ENCODE peak calls at places on chromosomes 3 and 15, in seven cellular contexts. W is NCI-H526 treated with DMSO at 0.1 percent for 48 hours; Z is SW 1271; X is neural crest cell; R is CD8-positive, alpha-beta T cell; U is NCI-H2081; C is ELR. S is an unnamed sample.

GRCh38 chr15:82108489-82109078 is 62.8 kb upstream of the MEX3B start:
- DNase-seq in C (peak), U (no peak), Z (peak), R (peak), X (peak), W (no peak), S (peak)

GRCh38 chr15:68843425-68844311 is 23.0 kb upstream of the ANP32A start:
- DNase-seq in C (peak), W (peak), U (peak), Z (no peak), R (no peak), X (peak), S (no peak)

GRCh38 chr3:190384241-190384863 is 3.6 kb upstream of the CLDN16 start:
- DNase-seq in R (no peak), U (no peak), X (no peak), C (peak), Z (peak), W (peak), S (peak)

GRCh38 chr3:278300-279064 is 81.9 kb downstream of the CHL1 start:
- DNase-seq in Z (no peak), X (no peak), W (peak), R (no peak), U (no peak), C (no peak), S (no peak)

GRCh38 chr3:194134231-194134756 is 1.7 kb upstream of the HES1 start:
- DNase-seq in X (peak), U (peak), R (no peak), Z (no peak), C (peak), W (peak), S (no peak)

GRCh38 chr15:50698101-50698500 is 11.5 kb upstream of the TRPM7 start:
- DNase-seq in C (no peak), X (no peak), R (no peak), Z (no peak), W (no peak), U (no peak), S (no peak)

GRCh38 chr3:24590344-24590880 is 95.8 kb upstream of the THRB start:
- DNase-seq in R (no peak), W (no peak), U (no peak), C (peak), Z (no peak), X (no peak), S (no peak)

GRCh38 chr3:186107148-186108105 is 1.5 kb downstream of the ETV5 start:
- DNase-seq in R (no peak), Z (peak), C (peak), U (peak), X (peak), W (peak), S (peak)

GRCh38 chr3:89186446-89186845 is 79.0 kb downstream of the EPHA3 start:
- DNase-seq in R (no peak), Z (no peak), X (no peak), U (no peak), W (no peak), C (no peak), S (no peak)

GRCh38 chr15:96322401-96323249 is 7.9 kb upstream of the NR2F2 start:
- DNase-seq in X (peak), Z (no peak), C (no peak), U (no peak), W (peak), R (no peak), S (no peak)

GRCh38 chr15:47294765-47295259 is 422.5 kb upstream of the SEMA6D start:
- DNase-seq in R (no peak), Z (no peak), U (no peak), W (no peak), X (no peak), C (no peak), S (no peak)

GRCh38 chr3:141940204-141940776 is 63.8 kb downstream of the ATP1B3 start:
- DNase-seq in X (no peak), W (no peak), R (no peak), C (peak), U (peak), Z (peak), S (no peak)

GRCh38 chr3:128995737-128996136 is 1.9 kb upstream of the CFAP92 start:
- DNase-seq in C (no peak), W (no peak), R (no peak), X (no peak), Z (no peak), U (no peak), S (no peak)

GRCh38 chr3:107382626-107383025 is 5.4 kb downstream of the CCDC54 start:
- DNase-seq in Z (no peak), U (no peak), X (no peak), C (no peak), R (no peak), W (no peak), S (no peak)

GRCh38 chr3:138332472-138333073 is 2.9 kb upstream of the NME9 start:
- DNase-seq in Z (peak), W (peak), U (peak), C (peak), X (no peak), R (no peak), S (no peak)

GRCh38 chr3:105365536-105366301 is 990 bp upstream of the ALCAM start:
- DNase-seq in U (peak), R (no peak), W (peak), X (no peak), C (peak), Z (no peak), S (no peak)

GRCh38 chr3:13345772-13346171 is 74.3 kb downstream of the NUP210 start:
- DNase-seq in Z (no peak), R (no peak), C (no peak), W (no peak), U (no peak), X (no peak), S (no peak)

GRCh38 chr3:141368925-141369794 is 856 bp downstream of the ZBTB38 start:
- DNase-seq in U (no peak), Z (no peak), R (no peak), C (peak), X (no peak), W (no peak), S (no peak)

GRCh38 chr3:127836004-127836882 is 13.9 kb upstream of the MGLL start:
- DNase-seq in C (no peak), X (no peak), R (no peak), U (no peak), Z (no peak), W (no peak), S (peak)

GRCh38 chr3:52183786-52184445 is 14.0 kb upstream of the ALAS1 start:
- DNase-seq in U (no peak), W (no peak), Z (no peak), X (no peak), R (no peak), C (no peak), S (no peak)

GRCh38 chr3:70383360-70383831 is 71.0 kb upstream of the MDFIC2 start:
- DNase-seq in R (no peak), X (no peak), U (no peak), Z (no peak), C (no peak), W (no peak), S (peak)

GRCh38 chr3:195416795-195417194 is 26.0 kb downstream of the ACAP2 start:
- DNase-seq in W (no peak), C (peak), X (no peak), R (no peak), Z (no peak), U (no peak), S (no peak)

GRCh38 chr3:149548729-149549065 is 74.2 kb downstream of the TM4SF4 start:
- DNase-seq in U (no peak), R (no peak), W (no peak), Z (no peak), X (no peak), C (no peak), S (no peak)

GRCh38 chr15:47846128-47846868 is 129.0 kb downstream of the SEMA6D start:
- DNase-seq in X (no peak), R (no peak), C (no peak), Z (no peak), U (no peak), W (no peak), S (no peak)

GRCh38 chr15:60392601-60392985 is 5.2 kb downstream of the ANXA2 start:
- DNase-seq in W (no peak), C (peak), U (peak), X (no peak), R (no peak), Z (peak), S (no peak)

GRCh38 chr3:174598885-174599439 is 260.2 kb upstream of the NAALADL2 start:
- DNase-seq in Z (no peak), U (no peak), R (no peak), C (no peak), X (no peak), W (no peak), S (no peak)

GRCh38 chr3:97815149-97815917 is 6.5 kb upstream of the CRYBG3 start:
- DNase-seq in C (peak), U (no peak), Z (no peak), W (no peak), R (no peak), X (no peak), S (no peak)